ENCODE peak calls at places on chromosomes 12 and 14, in six cellular contexts. W, I, B, O, X and N are unnamed samples.

GRCh38 chr14:63895510-63895909 is 42.7 kb downstream of the SYNE2 start:
- DNase-seq in W (no peak), I (no peak), B (no peak), O (no peak), X (no peak), N (no peak)

GRCh38 chr12:107826276-107826675 is 51.8 kb downstream of the ASCL4 start:
- DNase-seq in W (no peak), I (no peak), B (no peak), O (no peak), X (no peak), N (no peak)

GRCh38 chr12:57001448-57001906 is 4.9 kb downstream of the ZBTB39 start:
- DNase-seq in W (peak), I (peak), B (peak), O (no peak), X (peak), N (peak)

GRCh38 chr12:125861299-125862281 is 796.4 kb downstream of the AACS start:
- DNase-seq in W (peak), I (peak), B (no peak), O (no peak), X (no peak), N (peak)

GRCh38 chr14:101123639-101124525 is 220.4 kb upstream of the RTL1 start:
- DNase-seq in W (no peak), I (no peak), B (no peak), O (no peak), X (no peak), N (peak)

GRCh38 chr14:54329082-54329695 is 67.6 kb upstream of the CDKN3 start:
- DNase-seq in W (peak), I (peak), B (no peak), O (peak), X (peak), N (peak)

GRCh38 chr12:46958093-46958492 is 121.3 kb upstream of the PCED1B start:
- DNase-seq in W (no peak), I (no peak), B (no peak), O (no peak), X (no peak), N (no peak)

GRCh38 chr12:43723134-43723533 is 35.5 kb downstream of the PUS7L start:
- DNase-seq in W (no peak), I (no peak), B (no peak), O (no peak), X (no peak), N (no peak)

GRCh38 chr14:101075025-101075800 is 171.7 kb upstream of the RTL1 start:
- DNase-seq in W (no peak), I (no peak), B (no peak), O (no peak), X (peak), N (peak)

GRCh38 chr12:132558861-132559623 is 51.3 kb downstream of the LRCOL1 start:
- DNase-seq in W (no peak), I (no peak), B (no peak), O (no peak), X (no peak), N (no peak)

GRCh38 chr12:32151552-32151951 is 44.9 kb downstream of the BICD1 start:
- DNase-seq in W (no peak), I (no peak), B (no peak), O (no peak), X (no peak), N (no peak)

GRCh38 chr14:92625213-92625612 is 111.6 kb downstream of the RIN3 start:
- DNase-seq in W (no peak), I (no peak), B (no peak), O (peak), X (no peak), N (no peak)

GRCh38 chr12:107372229-107372658 is 278.9 kb upstream of the CRY1 start:
- DNase-seq in W (no peak), I (no peak), B (no peak), O (no peak), X (no peak), N (no peak)

GRCh38 chr12:104456950-104457745 is 400 bp downstream of the CHST11 start:
- DNase-seq in W (peak), I (peak), B (peak), O (no peak), X (peak), N (peak)

GRCh38 chr14:68139466-68140110 is 320.0 kb downstream of the RAD51B start:
- DNase-seq in W (no peak), I (no peak), B (no peak), O (no peak), X (no peak), N (no peak)

GRCh38 chr12:132161046-132161781 is 17.0 kb downstream of the NOC4L start:
- DNase-seq in W (no peak), I (peak), B (no peak), O (no peak), X (no peak), N (no peak)

GRCh38 chr12:94590428-94590827 is 59.9 kb downstream of the TMCC3 start:
- DNase-seq in W (no peak), I (no peak), B (no peak), O (no peak), X (peak), N (peak)

GRCh38 chr12:12467701-12468218 is 94.9 kb downstream of the DUSP16 start:
- DNase-seq in W (no peak), I (no peak), B (peak), O (no peak), X (no peak), N (no peak)

GRCh38 chr14:51780006-51780692 is 80.3 kb upstream of the GNG2 start:
- DNase-seq in W (peak), I (peak), B (peak), O (peak), X (peak), N (peak)

GRCh38 chr12:101759396-101760047 is 20.3 kb upstream of the SYCP3 start:
- DNase-seq in W (no peak), I (no peak), B (no peak), O (peak), X (no peak), N (no peak)

GRCh38 chr12:25811656-25812126 is 146.8 kb upstream of the RASSF8 start:
- DNase-seq in W (no peak), I (no peak), B (no peak), O (peak), X (no peak), N (no peak)

GRCh38 chr12:91144053-91144452 is 32.8 kb upstream of the LUM start:
- DNase-seq in W (no peak), I (no peak), B (no peak), O (peak), X (no peak), N (no peak)

GRCh38 chr12:115687094-115687493 is 590.4 kb downstream of the MED13L start:
- DNase-seq in W (no peak), I (no peak), B (no peak), O (no peak), X (no peak), N (peak)

GRCh38 chr14:57865450-57866198 is at the start of gene SLC35F4:
- DNase-seq in W (peak), I (no peak), B (no peak), O (no peak), X (peak), N (no peak)

GRCh38 chr14:71238835-71239234 is 331.6 kb downstream of the PCNX1 start:
- DNase-seq in W (no peak), I (no peak), B (no peak), O (no peak), X (no peak), N (no peak)

GRCh38 chr14:72292689-72293024 is 360.4 kb downstream of the RGS6 start:
- DNase-seq in W (no peak), I (no peak), B (no peak), O (no peak), X (no peak), N (no peak)

GRCh38 chr12:38163442-38163801 is 153.2 kb upstream of the ALG10B start:
- DNase-seq in W (no peak), I (no peak), B (no peak), O (no peak), X (no peak), N (no peak)

GRCh38 chr12:92518071-92518470 is 184.7 kb upstream of the PLEKHG7 start:
- DNase-seq in W (no peak), I (no peak), B (no peak), O (no peak), X (no peak), N (no peak)

GRCh38 chr12:49344486-49345047 is 2.1 kb upstream of the DNAJC22 start:
- DNase-seq in W (no peak), I (no peak), B (no peak), O (no peak), X (no peak), N (no peak)

GRCh38 chr12:19277707-19278106 is 148.2 kb downstream of the PLEKHA5 start:
- DNase-seq in W (no peak), I (no peak), B (no peak), O (no peak), X (no peak), N (no peak)

GRCh38 chr12:104315326-104316224 is 12.0 kb downstream of the EID3 start:
- DNase-seq in W (no peak), I (no peak), B (no peak), O (no peak), X (no peak), N (no peak)

GRCh38 chr14:53626771-53627170 is 329.9 kb downstream of the BMP4 start:
- DNase-seq in W (no peak), I (no peak), B (no peak), O (no peak), X (no peak), N (no peak)